ENCODE peak calls at places on chromosome 22, in nine cellular contexts. One of them, this sample, is unnamed.
A peak's percentile ranks its signal among the peaks of the same experiment; 100 is the strongest.

GRCh38 chr22:44957267-44957905 is 52.4 kb downstream of the PHF21B start:
- DNase-seq in H1: no peak
- DNase-seq in lower leg skin: no peak
- DNase-seq in esophagus squamous epithelium: no peak
- DNase-seq in stomach: no peak
- DNase-seq in uterus: no peak
- DNase-seq in upper lobe of left lung: no peak
- DNase-seq in right lobe of liver: no peak
- DNase-seq in Peyer's patch: no peak
- DNase-seq in this sample: no peak

GRCh38 chr22:17486313-17486712 is 77.0 kb upstream of the SLC25A18 start:
- DNase-seq in H1: no peak
- DNase-seq in lower leg skin: no peak
- DNase-seq in esophagus squamous epithelium: no peak
- DNase-seq in stomach: no peak
- DNase-seq in uterus: no peak
- DNase-seq in upper lobe of left lung: no peak
- DNase-seq in right lobe of liver: no peak
- DNase-seq in Peyer's patch: no peak
- DNase-seq in this sample: no peak

GRCh38 chr22:42273855-42274451 is 3.5 kb upstream of the TCF20 start:
- DNase-seq in H1: no peak
- DNase-seq in lower leg skin: no peak
- DNase-seq in esophagus squamous epithelium: no peak
- DNase-seq in stomach: no peak
- DNase-seq in uterus: no peak
- DNase-seq in upper lobe of left lung: no peak
- DNase-seq in right lobe of liver: no peak
- DNase-seq in Peyer's patch: no peak
- DNase-seq in this sample: no peak

GRCh38 chr22:46422896-46423295 is 87.4 kb downstream of the TRMU start:
- DNase-seq in H1: no peak
- DNase-seq in lower leg skin: no peak
- DNase-seq in esophagus squamous epithelium: no peak
- DNase-seq in stomach: peak; percentile 39
- DNase-seq in uterus: no peak
- DNase-seq in upper lobe of left lung: peak; percentile 22
- DNase-seq in right lobe of liver: peak; percentile 80
- DNase-seq in Peyer's patch: no peak
- DNase-seq in this sample: peak; percentile 66

GRCh38 chr22:50035976-50036375 is 22.1 kb downstream of the TTLL8 start:
- DNase-seq in H1: no peak
- DNase-seq in lower leg skin: no peak
- DNase-seq in esophagus squamous epithelium: no peak
- DNase-seq in stomach: no peak
- DNase-seq in uterus: no peak
- DNase-seq in upper lobe of left lung: peak; percentile 70
- DNase-seq in right lobe of liver: no peak
- DNase-seq in Peyer's patch: no peak
- DNase-seq in this sample: no peak

GRCh38 chr22:43233529-43233928 is 46.6 kb upstream of the TTLL12 start:
- DNase-seq in H1: no peak
- DNase-seq in lower leg skin: no peak
- DNase-seq in esophagus squamous epithelium: no peak
- DNase-seq in stomach: no peak
- DNase-seq in uterus: no peak
- DNase-seq in upper lobe of left lung: no peak
- DNase-seq in right lobe of liver: peak; percentile 82
- DNase-seq in Peyer's patch: no peak
- DNase-seq in this sample: no peak

GRCh38 chr22:47030143-47030641 is 267.7 kb downstream of the TBC1D22A start:
- DNase-seq in H1: no peak
- DNase-seq in lower leg skin: no peak
- DNase-seq in esophagus squamous epithelium: no peak
- DNase-seq in stomach: no peak
- DNase-seq in uterus: no peak
- DNase-seq in upper lobe of left lung: no peak
- DNase-seq in right lobe of liver: no peak
- DNase-seq in Peyer's patch: no peak
- DNase-seq in this sample: no peak

GRCh38 chr22:46514592-46515207 is 22.7 kb downstream of the CELSR1 start:
- DNase-seq in H1: no peak
- DNase-seq in lower leg skin: no peak
- DNase-seq in esophagus squamous epithelium: no peak
- DNase-seq in stomach: no peak
- DNase-seq in uterus: no peak
- DNase-seq in upper lobe of left lung: peak; percentile 60
- DNase-seq in right lobe of liver: no peak
- DNase-seq in Peyer's patch: no peak
- DNase-seq in this sample: no peak

GRCh38 chr22:27474711-27475547 is 326.6 kb downstream of the MN1 start:
- DNase-seq in H1: peak; percentile 85
- DNase-seq in lower leg skin: peak; percentile 51
- DNase-seq in esophagus squamous epithelium: no peak
- DNase-seq in stomach: no peak
- DNase-seq in uterus: peak; percentile 24
- DNase-seq in upper lobe of left lung: no peak
- DNase-seq in right lobe of liver: no peak
- DNase-seq in Peyer's patch: no peak
- DNase-seq in this sample: no peak

GRCh38 chr22:50674606-50675552 is 2.3 kb downstream of the SHANK3 start:
- DNase-seq in H1: peak; percentile 57
- DNase-seq in lower leg skin: no peak
- DNase-seq in esophagus squamous epithelium: no peak
- DNase-seq in stomach: peak; percentile 71
- DNase-seq in uterus: no peak
- DNase-seq in upper lobe of left lung: peak; percentile 92
- DNase-seq in right lobe of liver: no peak
- DNase-seq in Peyer's patch: peak; percentile 11
- DNase-seq in this sample: no peak

GRCh38 chr22:47808236-47808845 is 1045.9 kb downstream of the TBC1D22A start:
- DNase-seq in H1: no peak
- DNase-seq in lower leg skin: no peak
- DNase-seq in esophagus squamous epithelium: no peak
- DNase-seq in stomach: no peak
- DNase-seq in uterus: no peak
- DNase-seq in upper lobe of left lung: no peak
- DNase-seq in right lobe of liver: no peak
- DNase-seq in Peyer's patch: no peak
- DNase-seq in this sample: no peak

GRCh38 chr22:37953437-37954179 is at the start of the genes C22orf23 and POLR2F:
- DNase-seq in H1: peak; percentile 71
- DNase-seq in lower leg skin: peak; percentile 93
- DNase-seq in esophagus squamous epithelium: peak; percentile 58
- DNase-seq in stomach: peak; percentile 98
- DNase-seq in uterus: peak; percentile 95
- DNase-seq in upper lobe of left lung: peak; percentile 93
- DNase-seq in right lobe of liver: peak; percentile 98
- DNase-seq in Peyer's patch: peak; percentile 91
- DNase-seq in this sample: peak; percentile 98
- TF ChIP-seq POLR2A in H1: no peak
- TF ChIP-seq POLR2A in lower leg skin: no peak
- TF ChIP-seq POLR2A in esophagus squamous epithelium: no peak
- TF ChIP-seq POLR2A in stomach: no peak
- TF ChIP-seq POLR2A in uterus: peak; percentile 69
- TF ChIP-seq POLR2A in upper lobe of left lung: no peak
- TF ChIP-seq POLR2A in right lobe of liver: peak; percentile 46
- TF ChIP-seq POLR2A in Peyer's patch: peak; percentile 47
- TF ChIP-seq POLR2A in this sample: peak; percentile 85

GRCh38 chr22:32761251-32761903 is 40.1 kb upstream of the TIMP3 start:
- DNase-seq in H1: no peak
- DNase-seq in lower leg skin: no peak
- DNase-seq in esophagus squamous epithelium: no peak
- DNase-seq in stomach: no peak
- DNase-seq in uterus: no peak
- DNase-seq in upper lobe of left lung: no peak
- DNase-seq in right lobe of liver: no peak
- DNase-seq in Peyer's patch: no peak
- DNase-seq in this sample: peak; percentile 22

GRCh38 chr22:32760396-32760795 is 41.1 kb upstream of the TIMP3 start:
- DNase-seq in H1: no peak
- DNase-seq in lower leg skin: no peak
- DNase-seq in esophagus squamous epithelium: no peak
- DNase-seq in stomach: no peak
- DNase-seq in uterus: no peak
- DNase-seq in upper lobe of left lung: peak; percentile 24
- DNase-seq in right lobe of liver: no peak
- DNase-seq in Peyer's patch: no peak
- DNase-seq in this sample: no peak

GRCh38 chr22:32765117-32765618 is 36.3 kb upstream of the TIMP3 start:
- DNase-seq in H1: no peak
- DNase-seq in lower leg skin: no peak
- DNase-seq in esophagus squamous epithelium: no peak
- DNase-seq in stomach: no peak
- DNase-seq in uterus: no peak
- DNase-seq in upper lobe of left lung: no peak
- DNase-seq in right lobe of liver: no peak
- DNase-seq in Peyer's patch: no peak
- DNase-seq in this sample: no peak

GRCh38 chr22:32760815-32761214 is 40.7 kb upstream of the TIMP3 start:
- DNase-seq in H1: no peak
- DNase-seq in lower leg skin: peak; percentile 31
- DNase-seq in esophagus squamous epithelium: no peak
- DNase-seq in stomach: no peak
- DNase-seq in uterus: no peak
- DNase-seq in upper lobe of left lung: no peak
- DNase-seq in right lobe of liver: no peak
- DNase-seq in Peyer's patch: no peak
- DNase-seq in this sample: no peak

GRCh38 chr22:32764330-32765116 is 37.0 kb upstream of the TIMP3 start:
- DNase-seq in H1: no peak
- DNase-seq in lower leg skin: peak; percentile 61
- DNase-seq in esophagus squamous epithelium: no peak
- DNase-seq in stomach: no peak
- DNase-seq in uterus: peak; percentile 84
- DNase-seq in upper lobe of left lung: no peak
- DNase-seq in right lobe of liver: no peak
- DNase-seq in Peyer's patch: no peak
- DNase-seq in this sample: peak; percentile 74
- H3K4me3 ChIP-seq in H1: no peak overlapping the region
- H3K4me3 ChIP-seq in lower leg skin: no peak overlapping the region
- H3K4me3 ChIP-seq in esophagus squamous epithelium: no peak overlapping the region
- H3K4me3 ChIP-seq in stomach: no peak overlapping the region
- H3K4me3 ChIP-seq in uterus: no peak overlapping the region
- H3K4me3 ChIP-seq in upper lobe of left lung: no peak overlapping the region
- H3K4me3 ChIP-seq in right lobe of liver: no peak overlapping the region
- H3K4me3 ChIP-seq in Peyer's patch: no peak overlapping the region
- H3K4me3 ChIP-seq in this sample: no peak overlapping the region

DNA sequence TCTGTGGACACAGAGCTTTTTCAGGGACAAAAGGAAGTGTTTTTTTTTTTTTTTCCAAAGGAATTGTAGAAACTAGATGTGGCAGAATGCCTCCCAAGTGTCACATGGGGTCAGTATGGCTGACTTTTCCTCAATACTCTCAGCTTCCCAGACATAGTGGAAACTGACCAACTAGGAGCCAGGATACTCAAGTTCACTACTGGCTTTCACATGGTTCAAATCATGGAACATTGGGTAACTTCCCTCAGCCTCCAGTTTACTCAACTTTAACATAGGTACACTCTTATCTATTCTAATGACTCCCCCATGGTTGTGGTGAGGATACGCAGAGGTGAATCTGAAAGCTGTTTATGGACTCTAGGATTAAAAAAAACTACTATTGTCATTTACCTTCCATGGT is 1.4 kb downstream of the SLC5A1 start:
- DNase-seq in H1: no peak
- DNase-seq in lower leg skin: no peak
- DNase-seq in esophagus squamous epithelium: no peak
- DNase-seq in stomach: no peak
- DNase-seq in uterus: no peak
- DNase-seq in upper lobe of left lung: no peak
- DNase-seq in right lobe of liver: no peak
- DNase-seq in Peyer's patch: no peak
- DNase-seq in this sample: no peak
- TF ChIP-seq POLR2A in H1: no peak
- TF ChIP-seq POLR2A in lower leg skin: no peak
- TF ChIP-seq POLR2A in esophagus squamous epithelium: no peak
- TF ChIP-seq POLR2A in stomach: no peak
- TF ChIP-seq POLR2A in uterus: no peak
- TF ChIP-seq POLR2A in upper lobe of left lung: no peak
- TF ChIP-seq POLR2A in right lobe of liver: no peak
- TF ChIP-seq POLR2A in Peyer's patch: no peak
- TF ChIP-seq POLR2A in this sample: no peak

GRCh38 chr22:25748140-25748539 is 6.2 kb downstream of the MYO18B start:
- DNase-seq in H1: no peak
- DNase-seq in lower leg skin: no peak
- DNase-seq in esophagus squamous epithelium: no peak
- DNase-seq in stomach: no peak
- DNase-seq in uterus: no peak
- DNase-seq in upper lobe of left lung: no peak
- DNase-seq in right lobe of liver: no peak
- DNase-seq in Peyer's patch: no peak
- DNase-seq in this sample: no peak
- H3K4me3 ChIP-seq in H1: no peak overlapping the region
- H3K4me3 ChIP-seq in lower leg skin: no peak overlapping the region
- H3K4me3 ChIP-seq in esophagus squamous epithelium: no peak overlapping the region
- H3K4me3 ChIP-seq in stomach: no peak overlapping the region
- H3K4me3 ChIP-seq in uterus: no peak overlapping the region
- H3K4me3 ChIP-seq in upper lobe of left lung: no peak overlapping the region
- H3K4me3 ChIP-seq in right lobe of liver: no peak overlapping the region
- H3K4me3 ChIP-seq in Peyer's patch: no peak overlapping the region
- H3K4me3 ChIP-seq in this sample: no peak overlapping the region

DNA sequence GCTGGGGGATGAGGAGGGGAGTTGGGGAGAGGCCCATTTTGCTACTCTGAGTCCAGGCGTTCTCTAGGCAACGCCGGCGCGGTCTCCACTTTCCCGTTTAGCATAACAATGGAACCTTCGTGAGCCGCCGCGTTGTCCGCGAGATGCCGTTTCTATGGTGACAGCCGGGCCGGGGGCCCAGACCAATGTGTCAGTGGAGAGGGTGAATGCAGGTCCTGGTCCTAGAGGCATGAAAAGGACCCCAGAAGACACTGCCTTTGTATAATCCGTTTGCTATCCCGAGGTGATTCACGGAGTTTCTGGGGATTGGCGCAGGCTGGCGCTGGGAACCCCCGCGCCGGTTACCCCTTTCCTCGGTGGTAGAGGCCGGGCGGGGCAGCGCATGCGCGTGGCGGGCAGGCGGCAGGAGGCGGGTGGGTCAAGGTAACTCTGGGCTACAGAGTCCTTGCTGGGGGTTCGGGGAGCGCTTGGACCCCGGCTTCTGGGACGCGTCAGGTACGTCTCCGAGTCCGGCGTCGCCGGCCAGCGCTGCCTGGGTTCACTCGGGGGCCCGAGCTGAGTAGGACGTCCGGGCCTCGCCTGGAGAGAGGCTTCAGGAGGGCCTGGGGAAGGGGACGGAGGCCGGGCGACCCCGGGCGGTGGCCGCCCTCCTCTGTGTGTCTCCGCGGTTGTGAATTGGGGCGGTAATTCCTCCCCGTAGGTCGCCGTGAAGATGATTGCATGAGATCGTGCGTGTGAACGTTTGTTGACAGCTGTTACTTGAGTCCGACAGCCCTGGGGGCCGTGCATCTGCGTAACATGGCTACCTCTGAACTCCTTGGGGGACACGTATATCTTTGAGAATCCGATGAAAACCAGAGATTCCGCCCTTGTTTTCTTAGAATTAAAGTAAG is at the start of the genes CBY1 and FAM227A:
- DNase-seq in H1: peak; percentile 65
- DNase-seq in lower leg skin: peak; percentile 76
- DNase-seq in esophagus squamous epithelium: peak; percentile 58
- DNase-seq in stomach: peak; percentile 92
- DNase-seq in uterus: peak; percentile 85
- DNase-seq in upper lobe of left lung: peak; percentile 98
- DNase-seq in right lobe of liver: peak; percentile 91
- DNase-seq in Peyer's patch: peak; percentile 81
- DNase-seq in this sample: peak; percentile 87
- TF ChIP-seq POLR2A in H1: no peak
- TF ChIP-seq POLR2A in lower leg skin: no peak
- TF ChIP-seq POLR2A in esophagus squamous epithelium: no peak
- TF ChIP-seq POLR2A in stomach: no peak
- TF ChIP-seq POLR2A in uterus: peak; percentile 67
- TF ChIP-seq POLR2A in upper lobe of left lung: no peak
- TF ChIP-seq POLR2A in right lobe of liver: peak; percentile 44
- TF ChIP-seq POLR2A in Peyer's patch: peak; percentile 58
- TF ChIP-seq POLR2A in this sample: peak; percentile 68